ENCODE peak calls at places on chromosomes 1 and 21, in six cellular contexts. B is RWPE2, M is tibial nerve, K is cardiac muscle cell, Q is heart right ventricle, V is stomach. D is an unnamed sample. For H3K4me1, the result is how much of the 10 kb centered on the place peaks cover.

GRCh38 chr1:228650946-228651345 is 84.3 kb upstream of the RHOU start:
- DNase-seq in B (no peak), M (no peak), K (no peak), Q (no peak), V (no peak), D (no peak)

GRCh38 chr1:217917277-217917887 is 286.2 kb downstream of the SPATA17 start:
- DNase-seq in B (no peak), M (no peak), K (no peak), Q (no peak), V (no peak), D (no peak)

GRCh38 chr21:15283789-15284188 is 219.0 kb upstream of the NRIP1 start:
- DNase-seq in B (no peak), M (no peak), K (no peak), Q (no peak), V (no peak), D (no peak)

GRCh38 chr1:8663915-8664331 is 153.5 kb downstream of the RERE start:
- DNase-seq in B (no peak), M (no peak), K (no peak), Q (no peak), V (peak), D (peak)

GRCh38 chr1:230458509-230458908 is 32.4 kb upstream of the PGBD5 start:
- DNase-seq in B (no peak), M (no peak), K (no peak), Q (no peak), V (no peak), D (no peak)

GRCh38 chr1:177355575-177355974 is 184.8 kb downstream of the BRINP2 start:
- DNase-seq in B (no peak), M (no peak), K (peak), Q (no peak), V (peak), D (no peak)

GRCh38 chr1:219837274-219837993 is 90.9 kb downstream of the SLC30A10 start:
- DNase-seq in B (no peak), M (no peak), K (peak), Q (no peak), V (no peak), D (peak)

GRCh38 chr1:34792868-34793727 is at the start of gene GJA4:
- DNase-seq in B (no peak), M (no peak), K (no peak), Q (peak), V (no peak), D (no peak)

GRCh38 chr1:41109316-41110263 is 88.1 kb upstream of the SLFNL1 start:
- DNase-seq in B (peak), M (peak), K (no peak), Q (no peak), V (peak), D (peak)

GRCh38 chr1:47348246-47348645 is 14.7 kb downstream of the CMPK1 start:
- DNase-seq in B (no peak), M (no peak), K (no peak), Q (no peak), V (no peak), D (no peak)

GRCh38 chr1:46529031-46529630 is 22.3 kb downstream of the KNCN start:
- DNase-seq in B (no peak), M (no peak), K (no peak), Q (no peak), V (no peak), D (no peak)

GRCh38 chr21:46124083-46124925 is 26.4 kb downstream of the COL6A2 start:
- DNase-seq in B (no peak), M (peak), K (no peak), Q (no peak), V (peak), D (no peak)

GRCh38 chr1:155479205-155479604 is 83.4 kb downstream of the ASH1L start:
- DNase-seq in B (no peak), M (no peak), K (no peak), Q (no peak), V (no peak), D (no peak)

GRCh38 chr21:42818328-42818749 is 61.0 kb downstream of the WDR4 start:
- DNase-seq in B (no peak), M (peak), K (peak), Q (peak), V (peak), D (peak)

GRCh38 chr1:17729909-17730308 is 25.2 kb upstream of the ACTL8 start:
- DNase-seq in B (no peak), M (no peak), K (peak), Q (no peak), V (no peak), D (peak)

GRCh38 chr1:171344473-171344820 is 30.5 kb downstream of the FMO4 start:
- DNase-seq in B (no peak), M (no peak), K (no peak), Q (no peak), V (no peak), D (no peak)

GRCh38 chr1:48442864-48443619 is 29.0 kb downstream of the SPATA6 start:
- DNase-seq in B (no peak), M (no peak), K (peak), Q (no peak), V (no peak), D (no peak)

GRCh38 chr1:13583592-13583963 is at the start of gene PDPN:
- DNase-seq in B (no peak), M (no peak), K (peak), Q (peak), V (no peak), D (no peak)

GRCh38 chr21:45611296-45611695 is 32.2 kb upstream of the PCBP3 start:
- DNase-seq in B (no peak), M (no peak), K (no peak), Q (no peak), V (no peak), D (no peak)

GRCh38 chr1:9143250-9143649 is 14.3 kb upstream of the GPR157 start:
- DNase-seq in B (no peak), M (no peak), K (no peak), Q (no peak), V (no peak), D (no peak)

GRCh38 chr1:7298749-7299151 is 472.3 kb upstream of the VAMP3 start:
- DNase-seq in B (no peak), M (no peak), K (no peak), Q (no peak), V (no peak), D (no peak)

GRCh38 chr1:167981933-167982332 is 45.1 kb upstream of the MPC2 start:
- DNase-seq in B (no peak), M (no peak), K (no peak), Q (no peak), V (no peak), D (no peak)

GRCh38 chr1:10634075-10634427 is 159.3 kb downstream of the PEX14 start:
- DNase-seq in B (no peak), M (no peak), K (no peak), Q (no peak), V (no peak), D (no peak)

GRCh38 chr1:229030642-229031390 is 240.1 kb upstream of the RAB4A start:
- DNase-seq in B (no peak), M (no peak), K (no peak), Q (no peak), V (peak), D (no peak)

GRCh38 chr1:86757272-86757984 is 53.1 kb downstream of the SH3GLB1 start:
- DNase-seq in B (no peak), M (no peak), K (no peak), Q (no peak), V (no peak), D (no peak)

GRCh38 chr1:10495475-10495817 is 20.7 kb downstream of the PEX14 start:
- DNase-seq in B (no peak), M (no peak), K (no peak), Q (no peak), V (no peak), D (no peak)

GRCh38 chr1:153938996-153939395 is 7.5 kb downstream of the DENND4B start:
- DNase-seq in B (no peak), M (no peak), K (no peak), Q (peak), V (no peak), D (no peak)

GRCh38 chr1:241637604-241638003 is 2.6 kb downstream of the CHML start:
- DNase-seq in B (no peak), M (no peak), K (no peak), Q (no peak), V (no peak), D (no peak)

GRCh38 chr1:19644761-19645543 is 841 bp downstream of the NBL1 start:
- DNase-seq in B (no peak), M (no peak), K (peak), Q (peak), V (peak), D (no peak)

GRCh38 chr1:85992756-85993155 is 163.8 kb downstream of the COL24A1 start:
- DNase-seq in B (no peak), M (no peak), K (no peak), Q (no peak), V (no peak), D (no peak)

GRCh38 chr1:1399870-1400575 is 888 bp upstream of the CCNL2 start:
- DNase-seq in B (no peak), M (no peak), K (no peak), Q (no peak), V (no peak), D (no peak)

GRCh38 chr1:236007781-236008180 is 57.1 kb downstream of the NID1 start:
- DNase-seq in B (no peak), M (no peak), K (no peak), Q (no peak), V (no peak), D (no peak)
- TF ChIP-seq CTCF in B (no peak), M (no peak), K (no peak), Q (no peak), V (no peak), D (no peak)

GRCh38 chr1:72281637-72282270 is 585 bp downstream of the NEGR1 start:
- DNase-seq in B (no peak), M (peak), K (no peak), Q (no peak), V (no peak), D (no peak)

GRCh38 chr1:72282690-72283203 is 408 bp upstream of the NEGR1 start:
- DNase-seq in B (peak), M (peak), K (peak), Q (peak), V (peak), D (peak)

GRCh38 chr1:72281144-72281543 is 1.2 kb downstream of the NEGR1 start:
- DNase-seq in B (no peak), M (no peak), K (no peak), Q (no peak), V (no peak), D (no peak)

GRCh38 chr1:72283204-72284083 is 1.1 kb upstream of the NEGR1 start:
- DNase-seq in B (peak), M (peak), K (peak), Q (peak), V (peak), D (peak)

GRCh38 chr1:72282271-72282656 is at the start of gene NEGR1:
- DNase-seq in B (peak), M (peak), K (peak), Q (peak), V (no peak), D (peak)
- H3K4me3 ChIP-seq in B (peak), M (peak), K (peak), Q (peak), V (peak), D (peak)

GRCh38 chr1:32321712-32322291 is 14.2 kb downstream of the MARCKSL1 start:
- DNase-seq in B (no peak), M (no peak), K (no peak), Q (no peak), V (peak), D (no peak)
- H3K4me1 ChIP-seq in B (under half), M (under half), K (under half), Q (under half), V (under half), D (under half)

GRCh38 chr1:213908521-213908920 is 79.3 kb upstream of the PROX1 start:
- DNase-seq in B (no peak), M (no peak), K (no peak), Q (no peak), V (no peak), D (no peak)
- TF ChIP-seq CTCF in B (no peak), M (no peak), K (no peak), Q (no peak), V (no peak), D (no peak)

GRCh38 chr1:116666090-116666489 is 1.4 kb downstream of the IGSF3 start:
- DNase-seq in B (no peak), M (no peak), K (no peak), Q (no peak), V (no peak), D (peak)

GRCh38 chr1:116666747-116667576 is 571 bp downstream of the IGSF3 start:
- DNase-seq in B (no peak), M (no peak), K (no peak), Q (no peak), V (peak), D (peak)

GRCh38 chr1:116663821-116664220 is 3.7 kb downstream of the IGSF3 start:
- DNase-seq in B (no peak), M (no peak), K (no peak), Q (no peak), V (no peak), D (no peak)

GRCh38 chr1:116665001-116665400 is 2.5 kb downstream of the IGSF3 start:
- DNase-seq in B (no peak), M (no peak), K (no peak), Q (no peak), V (no peak), D (no peak)

DNA sequence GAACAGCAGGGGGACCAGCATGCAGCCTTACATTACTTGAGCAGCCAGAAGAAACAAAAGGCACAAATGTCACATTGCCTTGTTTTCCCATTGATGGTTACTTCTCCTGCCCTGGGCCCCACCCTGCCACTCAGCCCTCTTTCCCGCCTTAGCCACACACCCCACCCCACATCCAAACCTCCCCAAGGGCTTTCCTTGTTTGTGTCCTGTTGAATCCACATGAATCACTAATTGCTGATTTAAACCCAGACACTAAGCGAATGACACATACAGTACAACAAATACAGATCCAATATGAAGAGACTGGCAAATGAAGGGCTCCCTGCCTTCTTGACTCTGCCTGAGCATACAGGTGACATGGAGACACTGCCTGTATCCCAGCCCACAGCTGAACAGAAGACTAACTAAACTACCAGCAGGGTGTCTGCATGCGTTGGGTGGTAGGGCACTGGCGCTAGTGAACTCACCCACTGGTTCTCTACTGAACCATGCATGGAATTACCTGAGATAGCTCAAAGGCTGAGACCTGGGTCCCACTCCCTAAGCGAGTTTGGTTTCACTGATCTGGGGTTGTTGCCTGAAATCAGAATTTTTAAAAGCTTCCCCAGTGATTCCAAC is 3.1 kb downstream of the IGSF3 start:
- DNase-seq in B (no peak), M (no peak), K (no peak), Q (no peak), V (peak), D (no peak)
- H3K4me3 ChIP-seq in B (no peak), M (no peak), K (no peak), Q (no peak), V (no peak), D (no peak)

GRCh38 chr1:224684920-224685547 is 68.9 kb downstream of the CNIH3 start:
- DNase-seq in B (no peak), M (no peak), K (peak), Q (no peak), V (no peak), D (peak)
- H3K4me1 ChIP-seq in B (under half), M (under half), K (under half), Q (under half), V (under half), D (under half)

DNA sequence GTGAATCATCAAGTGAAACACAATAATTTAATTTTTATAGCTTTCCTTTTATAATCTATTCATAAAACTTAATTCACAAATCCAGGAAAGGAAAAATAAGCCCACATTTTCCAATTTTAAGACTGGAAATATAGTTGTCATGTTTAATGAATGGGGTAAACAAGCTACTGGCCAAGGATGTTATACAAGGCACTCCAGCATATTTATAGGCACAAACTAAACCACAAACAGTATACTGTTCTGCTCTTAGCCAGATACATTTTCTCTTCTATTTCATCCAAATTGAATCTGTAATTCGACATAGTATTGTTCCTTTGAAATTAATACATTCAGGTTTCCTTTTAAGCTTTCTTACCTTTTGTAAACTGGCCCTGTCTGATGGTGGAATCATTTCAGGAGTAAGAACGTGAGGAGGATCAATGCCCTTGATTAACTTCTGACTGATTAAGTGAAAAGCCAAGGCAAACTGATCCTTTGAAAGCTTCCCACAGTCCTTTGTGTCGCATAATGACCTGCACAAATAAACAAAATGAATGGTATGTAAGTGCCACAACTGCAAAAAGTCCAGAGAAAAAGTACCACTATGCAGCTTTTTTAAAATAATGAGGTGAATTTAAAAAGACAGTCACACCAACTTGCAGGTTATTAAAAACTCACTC is 74.4 kb downstream of the EPS15 start:
- DNase-seq in B (no peak), M (no peak), K (no peak), Q (no peak), V (no peak), D (no peak)
- TF ChIP-seq CTCF in B (no peak), M (no peak), K (no peak), Q (no peak), V (no peak), D (no peak)

DNA sequence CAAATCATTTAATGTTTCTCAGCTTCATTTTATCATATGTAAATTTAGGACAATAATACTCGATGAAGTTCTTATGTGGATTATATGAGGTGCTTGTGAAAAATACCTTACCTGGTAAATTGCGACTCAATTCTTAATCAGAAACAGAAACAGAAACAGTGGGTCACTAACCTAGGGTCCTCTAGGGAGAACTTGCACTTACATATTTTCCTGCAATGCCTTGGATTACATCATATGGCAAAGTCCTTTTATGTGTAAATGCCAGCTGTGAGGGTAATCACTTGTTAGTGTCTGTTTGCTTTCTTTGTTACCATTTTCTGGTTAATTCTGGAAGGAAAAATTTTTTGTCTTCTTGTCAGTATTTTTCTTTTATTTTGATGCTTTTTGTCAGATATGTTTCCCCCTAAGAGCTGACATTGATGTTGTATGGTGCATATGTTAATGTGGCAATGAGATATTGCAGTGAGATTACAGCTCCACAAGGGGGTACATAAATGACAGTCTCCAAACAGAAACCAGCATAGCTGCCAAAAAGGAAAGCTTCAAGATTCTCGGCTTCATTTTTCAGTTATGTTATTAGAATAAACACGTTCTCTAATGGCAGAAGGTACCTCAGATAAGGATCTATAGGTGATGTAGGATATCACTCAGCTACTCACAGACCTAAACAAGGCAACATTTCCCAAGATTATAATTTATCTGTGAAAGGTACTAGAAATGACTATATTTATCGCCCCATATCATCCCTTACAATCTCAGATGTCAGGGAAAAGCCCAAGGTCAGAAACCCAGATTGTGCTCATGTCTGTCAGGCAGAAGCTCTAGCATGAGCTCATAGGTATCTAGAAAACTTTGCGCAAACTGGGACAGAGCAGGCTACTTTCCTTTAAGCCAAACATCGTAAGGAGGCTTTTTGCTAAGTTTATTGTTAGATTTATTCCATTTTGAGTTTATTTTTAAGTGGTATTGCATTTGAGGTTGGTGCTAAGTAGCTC is 119.9 kb downstream of the FASLG start:
- DNase-seq in B (no peak), M (no peak), K (no peak), Q (no peak), V (no peak), D (no peak)
- H3K4me3 ChIP-seq in B (no peak), M (no peak), K (no peak), Q (no peak), V (no peak), D (no peak)

DNA sequence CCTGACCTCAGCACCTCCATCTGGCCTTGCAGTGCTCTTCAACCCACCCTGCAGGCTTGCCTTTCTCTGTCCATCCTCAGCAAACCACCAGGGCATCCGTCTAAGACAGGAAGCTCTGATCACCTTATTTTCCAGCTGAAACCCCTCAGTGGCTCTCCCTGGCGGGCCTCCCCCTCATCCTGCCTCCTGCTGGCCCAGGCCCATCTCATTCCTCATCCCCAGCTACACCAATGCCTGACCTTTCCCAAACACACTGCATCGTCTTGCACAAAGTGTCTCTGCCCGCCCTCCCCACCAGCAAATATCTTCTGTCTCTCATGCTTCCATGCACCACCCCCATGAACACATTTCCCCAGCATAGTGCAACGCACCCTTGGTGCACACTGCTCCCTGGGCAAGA is 205.0 kb downstream of the TOMM20 start:
- DNase-seq in B (no peak), M (no peak), K (no peak), Q (no peak), V (no peak), D (no peak)
- H3K4me1 ChIP-seq in B (under half), M (under half), K (under half), Q (under half), V (half or more), D (under half)

D was measured in BE2C.